ENCODE peak calls at places on chromosomes 3 and 15, in four cellular contexts. J, A, H and V are unnamed samples. For H3K27me3, the result is how much of the 10 kb centered on the place peaks cover.

GRCh38 chr15:95944856-95945255 is 385.6 kb upstream of the NR2F2 start:
- DNase-seq in J (no peak), A (no peak), H (no peak), V (no peak)

GRCh38 chr3:46861293-46861995 is 1.8 kb downstream of the MYL3 start:
- DNase-seq in J (no peak), A (no peak), H (no peak), V (no peak)

GRCh38 chr15:87874896-87875661 is 381.5 kb downstream of the NTRK3 start:
- DNase-seq in J (no peak), A (peak), H (no peak), V (no peak)

GRCh38 chr3:78317774-78318173 is 1277.9 kb downstream of the ROBO2 start:
- DNase-seq in J (no peak), A (no peak), H (no peak), V (no peak)

GRCh38 chr3:35709691-35710090 is 70.4 kb downstream of the ARPP21 start:
- DNase-seq in J (no peak), A (no peak), H (no peak), V (no peak)

GRCh38 chr3:57184516-57184915 is 15.3 kb downstream of the HESX1 start:
- DNase-seq in J (no peak), A (no peak), H (no peak), V (no peak)

GRCh38 chr15:98070132-98070531 is 109.6 kb downstream of the ARRDC4 start:
- DNase-seq in J (no peak), A (no peak), H (no peak), V (no peak)

GRCh38 chr15:91853501-91853967 is at the start of gene SLCO3A1:
- DNase-seq in J (no peak), A (peak), H (peak), V (peak)

GRCh38 chr15:76199106-76200082 is 111.9 kb downstream of the ETFA start:
- DNase-seq in J (no peak), A (peak), H (peak), V (no peak)

GRCh38 chr15:91855684-91856553 is 2.4 kb downstream of the SLCO3A1 start:
- DNase-seq in J (peak), A (no peak), H (peak), V (no peak)

GRCh38 chr3:52405601-52406115 is 39.2 kb downstream of the SEMA3G start:
- DNase-seq in J (no peak), A (no peak), H (no peak), V (no peak)

GRCh38 chr3:10518506-10519150 is 13.2 kb upstream of the ATP2B2 start:
- DNase-seq in J (no peak), A (peak), H (no peak), V (no peak)

GRCh38 chr3:7000501-7000900 is 139.6 kb downstream of the GRM7 start:
- DNase-seq in J (no peak), A (no peak), H (no peak), V (no peak)

GRCh38 chr3:152402698-152403456 is 134.1 kb downstream of the MBNL1 start:
- DNase-seq in J (no peak), A (peak), H (no peak), V (no peak)

GRCh38 chr3:135458539-135458938 is 507.0 kb upstream of the PPP2R3A start:
- DNase-seq in J (no peak), A (no peak), H (no peak), V (no peak)

GRCh38 chr15:68342351-68342750 is 64.8 kb downstream of the FEM1B start:
- DNase-seq in J (no peak), A (no peak), H (no peak), V (no peak)

GRCh38 chr3:128425846-128426127 is 40.9 kb downstream of the DNAJB8 start:
- DNase-seq in J (no peak), A (no peak), H (no peak), V (no peak)

GRCh38 chr3:128427175-128427857 is 39.4 kb downstream of the DNAJB8 start:
- DNase-seq in J (no peak), A (no peak), H (no peak), V (no peak)

GRCh38 chr3:128425142-128425845 is 41.4 kb downstream of the DNAJB8 start:
- DNase-seq in J (no peak), A (no peak), H (no peak), V (no peak)

GRCh38 chr3:128424508-128425069 is 42.1 kb downstream of the DNAJB8 start:
- DNase-seq in J (no peak), A (peak), H (peak), V (peak)

GRCh38 chr3:128426128-128426921 is 40.4 kb downstream of the DNAJB8 start:
- DNase-seq in J (no peak), A (no peak), H (peak), V (peak)
- TF ChIP-seq FOS in J (no peak), A (no peak), H (no peak), V (no peak)

DNA sequence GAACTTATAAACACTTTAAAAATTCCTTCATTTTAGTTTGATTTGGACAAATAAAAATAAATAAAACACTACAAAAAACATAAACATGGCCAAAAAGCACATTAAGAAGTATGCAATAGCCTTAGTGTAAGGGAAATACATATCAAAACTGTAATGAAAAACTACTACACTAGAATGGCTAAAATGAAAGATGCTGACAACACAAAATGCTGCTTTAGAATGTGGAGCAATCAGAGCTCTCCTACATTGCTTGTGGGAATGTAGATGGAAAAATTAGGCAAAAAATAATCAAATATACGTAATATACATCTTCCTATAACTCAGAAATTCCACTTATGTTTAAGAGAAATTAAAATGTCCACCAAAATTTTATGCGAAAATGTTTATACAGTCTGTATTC is 96.2 kb downstream of the ABI3BP start:
- DNase-seq in J (no peak), A (no peak), H (no peak), V (no peak)
- H3K27me3 ChIP-seq in J (under half), A (under half), H (under half), V (under half)

GRCh38 chr15:77506311-77507150 is 85.8 kb downstream of the HMG20A start:
- DNase-seq in J (no peak), A (no peak), H (peak), V (peak)
- TF ChIP-seq FOS in J (no peak), A (no peak), H (no peak), V (no peak)

GRCh38 chr15:66120422-66120821 is 133.1 kb downstream of the MEGF11 start:
- DNase-seq in J (no peak), A (no peak), H (no peak), V (no peak)
- H3K27me3 ChIP-seq in J (under half), A (half or more), H (half or more), V (under half)

DNA sequence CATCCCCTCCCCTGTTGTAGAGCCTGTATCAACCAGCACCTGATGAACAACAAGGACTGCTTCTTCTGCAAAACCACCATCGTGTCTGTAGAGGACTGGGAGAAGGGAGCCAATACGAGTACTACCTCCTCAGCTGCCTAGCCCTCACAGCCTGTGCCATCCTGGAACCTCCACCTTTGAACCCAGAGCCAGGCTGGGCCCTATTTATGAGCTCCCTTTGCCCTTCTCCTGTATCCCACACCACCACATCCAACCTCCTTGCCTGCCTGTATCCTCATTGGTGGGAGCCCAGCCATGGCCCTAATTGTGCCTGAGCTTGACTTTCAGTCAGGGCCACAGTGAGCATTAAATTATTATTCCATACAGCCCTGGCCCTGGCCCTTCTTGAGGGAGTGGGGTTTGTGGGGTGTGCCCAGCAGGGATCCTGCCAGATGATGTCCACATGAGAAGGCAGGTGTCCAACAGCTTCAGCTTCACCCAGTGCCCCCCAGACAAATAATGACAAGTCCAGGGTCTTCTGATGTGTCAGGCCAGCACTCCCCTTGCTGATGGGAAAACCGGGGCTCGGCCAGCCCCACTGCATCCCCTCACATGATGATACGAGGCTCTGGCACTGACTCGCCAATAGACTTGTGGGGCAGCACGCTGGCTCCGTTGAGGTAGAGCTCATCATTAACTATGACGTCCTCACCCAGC is 1.8 kb upstream of the AMIGO3 start:
- DNase-seq in J (no peak), A (no peak), H (no peak), V (no peak)
- TF ChIP-seq FOS in J (no peak), A (no peak), H (no peak), V (no peak)

GRCh38 chr3:40456279-40456939 is 730 bp upstream of the RPL14 start:
- DNase-seq in J (no peak), A (no peak), H (no peak), V (no peak)
- H3K27me3 ChIP-seq in J (under half), A (under half), H (under half), V (under half)

GRCh38 chr15:31461911-31462480 is 135.4 kb downstream of the KLF13 start:
- DNase-seq in J (no peak), A (no peak), H (no peak), V (no peak)

GRCh38 chr15:31464216-31465082 is 137.8 kb downstream of the KLF13 start:
- DNase-seq in J (no peak), A (no peak), H (no peak), V (no peak)

GRCh38 chr15:31467361-31467760 is 140.7 kb downstream of the KLF13 start:
- DNase-seq in J (no peak), A (no peak), H (no peak), V (no peak)

GRCh38 chr15:31463521-31464102 is 137.0 kb downstream of the KLF13 start:
- DNase-seq in J (no peak), A (no peak), H (no peak), V (peak)

DNA sequence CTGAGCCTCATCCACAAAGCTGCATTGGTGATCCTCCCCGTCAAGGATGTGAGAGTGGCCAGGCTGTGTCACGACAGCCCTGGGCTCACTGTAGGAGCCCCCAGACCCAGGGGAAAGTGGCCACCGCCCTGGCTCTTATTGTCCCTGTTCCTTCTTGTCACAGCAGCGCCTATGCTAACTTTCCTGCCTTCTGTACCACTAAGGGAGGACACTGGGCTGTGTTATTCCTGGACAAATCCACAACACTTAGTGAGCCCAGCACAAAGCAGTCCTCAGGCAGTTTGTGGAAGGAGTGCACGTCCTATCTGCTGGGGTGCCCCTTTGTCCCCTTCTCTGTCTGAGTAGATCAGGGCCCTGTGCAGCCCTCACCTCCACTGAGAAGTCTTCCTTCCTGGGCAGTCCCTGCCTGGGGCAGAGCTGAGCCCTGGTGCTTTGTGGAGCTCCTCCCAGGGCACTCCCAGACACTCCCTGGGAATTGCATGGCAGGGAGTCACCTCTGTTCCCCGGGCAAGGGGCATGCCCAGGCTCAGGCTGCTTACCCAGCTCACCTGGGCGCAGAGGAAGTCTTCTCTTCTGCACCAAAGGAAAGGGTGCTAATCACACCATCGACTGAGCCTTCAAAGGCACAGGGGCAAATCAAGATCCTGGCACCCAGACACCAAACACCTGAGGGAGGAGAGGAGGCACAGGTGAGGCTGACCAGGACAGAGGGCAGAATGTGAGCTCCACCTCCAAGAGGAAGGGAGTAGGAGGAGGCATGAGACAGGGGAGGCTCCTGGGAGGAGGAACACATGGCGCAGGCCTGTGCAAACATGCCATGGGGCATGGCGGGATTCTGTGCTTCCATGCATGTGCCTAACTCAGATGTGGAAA is 138.7 kb downstream of the KLF13 start:
- DNase-seq in J (no peak), A (no peak), H (no peak), V (no peak)
- TF ChIP-seq FOS in J (no peak), A (no peak), H (no peak), V (no peak)

DNA sequence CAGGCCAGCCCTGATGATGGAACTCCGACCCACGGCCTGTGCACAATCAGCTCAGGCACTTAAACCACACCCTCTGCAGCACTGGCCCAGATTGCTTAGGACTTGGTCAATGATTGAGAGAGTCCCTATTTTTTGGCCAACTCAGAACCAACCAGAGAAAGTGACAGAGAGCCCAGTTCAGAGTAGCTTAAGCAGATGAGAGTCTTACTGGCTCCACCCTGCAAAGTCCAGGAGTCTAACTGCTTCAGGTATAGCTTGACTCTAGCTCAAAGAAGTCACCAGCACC is 20.1 kb downstream of the SLC6A20 start:
- DNase-seq in J (no peak), A (no peak), H (no peak), V (no peak)
- H3K27me3 ChIP-seq in J (under half), A (half or more), H (half or more), V (under half)